ENCODE peak calls at places on chromosome 13, in four cellular contexts. Z, D, L and E are unnamed samples.
A peak's percentile ranks its signal among the peaks of the same experiment; 100 is the strongest.

GRCh38 chr13:107553838-107554237 is 661.5 kb downstream of the LIG4 start:
- DNase-seq in D (no peak), L (no peak), Z (no peak), E (no peak)

GRCh38 chr13:100382787-100383186 is 205.8 kb downstream of the GGACT start:
- DNase-seq in L (no peak), D (no peak), Z (no peak), E (no peak)

GRCh38 chr13:51221674-51222509 is at the start of gene FAM124A:
- DNase-seq in D (peak; percentile 13), Z (peak; percentile 62), L (peak; percentile 36), E (peak; percentile 63)

GRCh38 chr13:30805603-30806011 is 70.3 kb downstream of the ALOX5AP start:
- DNase-seq in L (no peak), D (no peak), Z (no peak), E (no peak)

GRCh38 chr13:108154421-108154858 is 60.9 kb downstream of the LIG4 start:
- DNase-seq in Z (no peak), D (no peak), L (no peak), E (no peak)

GRCh38 chr13:47549219-47549752 is 451.8 kb downstream of the SUCLA2 start:
- DNase-seq in Z (no peak), D (no peak), L (no peak), E (no peak)

GRCh38 chr13:46472384-46472783 is 80.6 kb upstream of the LRCH1 start:
- DNase-seq in D (no peak), Z (no peak), L (no peak), E (no peak)

GRCh38 chr13:23755040-23755439 is 134.2 kb downstream of the MIPEP start:
- DNase-seq in D (no peak), Z (no peak), L (no peak), E (no peak)

GRCh38 chr13:29457299-29457698 is 138.2 kb downstream of the SLC7A1 start:
- DNase-seq in D (no peak), L (no peak), Z (no peak), E (no peak)

GRCh38 chr13:108895220-108895704 is 265.9 kb downstream of the MYO16 start:
- DNase-seq in Z (no peak), L (no peak), D (no peak), E (no peak)

GRCh38 chr13:113889467-113889866 is 25.6 kb upstream of the GAS6 start:
- DNase-seq in Z (no peak), L (no peak), D (no peak), E (no peak)

GRCh38 chr13:41501281-41501680 is 43.9 kb downstream of the RGCC start:
- DNase-seq in D (no peak), L (no peak), Z (no peak), E (no peak)

GRCh38 chr13:31556376-31556775 is 182.9 kb upstream of the RXFP2 start:
- DNase-seq in Z (no peak), D (no peak), L (no peak), E (no peak)

GRCh38 chr13:98664047-98664446 is 87.1 kb upstream of the STK24 start:
- DNase-seq in D (no peak), L (no peak), Z (no peak), E (no peak)

GRCh38 chr13:59823495-59823894 is 340.2 kb downstream of the DIAPH3 start:
- DNase-seq in L (no peak), Z (no peak), D (no peak), E (no peak)

GRCh38 chr13:31882794-31883193 is 143.5 kb downstream of the RXFP2 start:
- DNase-seq in D (no peak), Z (no peak), L (no peak), E (no peak)

GRCh38 chr13:39023761-39024160 is 14.1 kb downstream of the PROSER1 start:
- DNase-seq in L (no peak), Z (no peak), D (no peak), E (no peak)

GRCh38 chr13:50417597-50417996 is 402.4 kb downstream of the KCNRG start:
- DNase-seq in D (no peak), Z (no peak), L (no peak), E (no peak)

GRCh38 chr13:23673354-23673753 is 103.1 kb downstream of the TNFRSF19 start:
- DNase-seq in L (peak; percentile 49), Z (peak; percentile 47), D (no peak), E (no peak)

GRCh38 chr13:52862358-52863206 is 14.1 kb upstream of the PCDH8 start:
- DNase-seq in L (no peak), Z (no peak), D (no peak), E (peak; percentile 43)

GRCh38 chr13:98981596-98982195 is 3.8 kb upstream of the DOCK9 start:
- DNase-seq in D (no peak), Z (no peak), L (no peak), E (no peak)

GRCh38 chr13:49629947-49630346 is 1.6 kb downstream of the ARL11 start:
- DNase-seq in Z (no peak), D (no peak), L (no peak), E (no peak)

DNA sequence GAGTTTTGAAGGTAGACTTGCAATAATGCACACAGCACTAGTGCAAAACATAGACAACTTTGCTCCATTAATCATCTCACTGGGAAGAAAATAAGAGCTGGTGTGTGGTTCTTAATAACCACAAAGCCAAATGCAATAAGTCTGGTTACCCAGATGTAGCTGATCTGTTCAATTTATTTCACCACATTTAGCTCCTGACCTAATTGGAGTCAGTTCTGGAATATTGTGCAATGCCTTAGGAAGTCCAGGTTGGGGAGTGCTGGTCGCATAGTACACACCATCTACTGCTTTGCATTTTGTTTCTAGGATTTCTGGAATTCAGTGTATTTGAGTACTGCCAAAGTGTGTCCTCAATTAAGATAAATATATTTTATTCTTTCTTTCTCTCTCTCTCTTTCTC is 483.3 kb upstream of the SPRY2 start:
- DNase-seq in D (no peak), Z (no peak), L (peak; percentile 8), E (no peak)
- TF ChIP-seq CTCF in D (no peak), Z (no peak), L (no peak), E (no peak)

DNA sequence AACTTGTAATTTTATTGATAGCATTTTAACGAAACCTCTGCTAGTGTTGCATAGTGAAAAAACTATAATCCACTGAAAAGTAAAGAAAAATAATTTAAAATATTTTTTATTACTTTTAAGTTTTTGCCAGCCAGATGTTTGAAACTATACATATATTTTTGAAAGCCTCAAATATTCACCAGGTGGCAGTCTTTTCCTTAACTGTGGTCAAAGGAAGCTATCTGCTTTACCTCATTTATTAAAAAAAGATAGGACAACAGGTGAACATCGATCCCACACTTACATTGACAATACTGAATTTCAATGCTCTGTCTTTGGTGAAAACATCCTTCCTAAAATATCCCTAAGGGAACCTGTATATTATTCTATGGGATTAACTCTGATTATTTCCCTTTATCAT is 100.5 kb downstream of the TRPC4 start:
- DNase-seq in L (no peak), D (no peak), Z (no peak), E (no peak)
- TF ChIP-seq CTCF in L (no peak), D (no peak), Z (no peak), E (no peak)

GRCh38 chr13:94345374-94346195 is 133.9 kb downstream of the DCT start:
- DNase-seq in L (no peak), D (no peak), Z (no peak), E (no peak)
- TF ChIP-seq CTCF in L (no peak), D (peak; percentile 26), Z (no peak), E (no peak)

GRCh38 chr13:21501709-21502108 is 42.6 kb upstream of the ZDHHC20 start:
- DNase-seq in D (no peak), Z (no peak), L (no peak), E (no peak)
- TF ChIP-seq CTCF in D (no peak), Z (no peak), L (no peak), E (no peak)

DNA sequence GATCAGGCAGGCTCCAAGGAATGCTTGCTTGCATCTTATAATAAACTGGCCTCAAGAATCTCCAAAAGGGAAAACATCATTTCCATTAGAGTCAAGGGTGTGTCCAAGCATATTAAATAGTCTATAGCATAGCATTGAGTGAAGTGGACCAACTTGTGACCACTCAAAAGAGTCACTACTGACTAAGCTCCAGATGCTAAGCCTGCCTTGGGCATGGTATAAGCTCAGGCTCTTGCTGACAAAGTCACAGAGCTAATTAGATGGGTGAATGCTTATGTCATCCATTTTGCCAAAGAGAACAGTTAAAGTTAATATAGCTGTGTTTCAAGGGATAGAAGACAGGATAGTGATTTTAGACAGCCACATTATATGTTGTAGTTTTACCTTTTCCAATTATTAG is 216.1 kb downstream of the DNAJC15 start:
- DNase-seq in D (no peak), L (no peak), Z (no peak), E (no peak)
- TF ChIP-seq CTCF in D (no peak), L (no peak), Z (no peak), E (no peak)